ENCODE peak calls at places on chromosomes 1 and 21, in eight cellular contexts. One of them, this sample, is unnamed.

GRCh38 chr1:29634324-29635072 is 398.2 kb downstream of the PTPRU start:
- DNase-seq in Peyer's patch: peak
- DNase-seq in CD14-positive monocyte: no peak
- DNase-seq in AG04450: no peak
- DNase-seq in psoas muscle: no peak
- DNase-seq in GM12865: no peak
- DNase-seq in lower lobe of right lung: no peak
- DNase-seq in adrenal gland: no peak
- DNase-seq in this sample: no peak

GRCh38 chr1:67570473-67571143 is 114.4 kb upstream of the GADD45A start:
- DNase-seq in Peyer's patch: no peak
- DNase-seq in CD14-positive monocyte: no peak
- DNase-seq in AG04450: peak
- DNase-seq in psoas muscle: no peak
- DNase-seq in GM12865: no peak
- DNase-seq in lower lobe of right lung: no peak
- DNase-seq in adrenal gland: peak
- DNase-seq in this sample: no peak

GRCh38 chr21:45797338-45797737 is 153.8 kb downstream of the PCBP3 start:
- DNase-seq in Peyer's patch: no peak
- DNase-seq in CD14-positive monocyte: no peak
- DNase-seq in AG04450: no peak
- DNase-seq in psoas muscle: no peak
- DNase-seq in GM12865: no peak
- DNase-seq in lower lobe of right lung: no peak
- DNase-seq in adrenal gland: no peak
- DNase-seq in this sample: no peak

GRCh38 chr1:55870076-55870475 is 654.9 kb upstream of the USP24 start:
- DNase-seq in Peyer's patch: no peak
- DNase-seq in CD14-positive monocyte: no peak
- DNase-seq in AG04450: no peak
- DNase-seq in psoas muscle: no peak
- DNase-seq in GM12865: no peak
- DNase-seq in lower lobe of right lung: no peak
- DNase-seq in adrenal gland: no peak
- DNase-seq in this sample: no peak

GRCh38 chr21:28018741-28019669 is 973.7 kb downstream of the LTN1 start:
- DNase-seq in Peyer's patch: no peak
- DNase-seq in CD14-positive monocyte: no peak
- DNase-seq in AG04450: no peak
- DNase-seq in psoas muscle: peak
- DNase-seq in GM12865: peak
- DNase-seq in lower lobe of right lung: no peak
- DNase-seq in adrenal gland: peak
- DNase-seq in this sample: no peak

GRCh38 chr1:1179983-1180861 is 6.5 kb downstream of the TTLL10 start:
- DNase-seq in Peyer's patch: peak
- DNase-seq in CD14-positive monocyte: peak
- DNase-seq in AG04450: no peak
- DNase-seq in psoas muscle: no peak
- DNase-seq in GM12865: no peak
- DNase-seq in lower lobe of right lung: peak
- DNase-seq in adrenal gland: no peak
- DNase-seq in this sample: no peak

GRCh38 chr1:199057284-199057683 is 418.4 kb downstream of the PTPRC start:
- DNase-seq in Peyer's patch: no peak
- DNase-seq in CD14-positive monocyte: no peak
- DNase-seq in AG04450: no peak
- DNase-seq in psoas muscle: no peak
- DNase-seq in GM12865: no peak
- DNase-seq in lower lobe of right lung: no peak
- DNase-seq in adrenal gland: no peak
- DNase-seq in this sample: no peak

GRCh38 chr1:1264868-1265272 is 8.8 kb downstream of the UBE2J2 start:
- DNase-seq in Peyer's patch: no peak
- DNase-seq in CD14-positive monocyte: no peak
- DNase-seq in AG04450: peak
- DNase-seq in psoas muscle: no peak
- DNase-seq in GM12865: no peak
- DNase-seq in lower lobe of right lung: no peak
- DNase-seq in adrenal gland: no peak
- DNase-seq in this sample: peak

GRCh38 chr21:40136571-40136970 is 269.3 kb downstream of the PCP4 start:
- DNase-seq in Peyer's patch: no peak
- DNase-seq in CD14-positive monocyte: no peak
- DNase-seq in AG04450: no peak
- DNase-seq in psoas muscle: no peak
- DNase-seq in GM12865: no peak
- DNase-seq in lower lobe of right lung: no peak
- DNase-seq in adrenal gland: no peak
- DNase-seq in this sample: no peak

GRCh38 chr1:203797216-203797615 is 1.8 kb downstream of the ZBED6 start:
- DNase-seq in Peyer's patch: no peak
- DNase-seq in CD14-positive monocyte: no peak
- DNase-seq in AG04450: no peak
- DNase-seq in psoas muscle: no peak
- DNase-seq in GM12865: no peak
- DNase-seq in lower lobe of right lung: no peak
- DNase-seq in adrenal gland: no peak
- DNase-seq in this sample: no peak

GRCh38 chr1:203797948-203798347 is 2.5 kb downstream of the ZBED6 start:
- DNase-seq in Peyer's patch: no peak
- DNase-seq in CD14-positive monocyte: no peak
- DNase-seq in AG04450: no peak
- DNase-seq in psoas muscle: no peak
- DNase-seq in GM12865: no peak
- DNase-seq in lower lobe of right lung: no peak
- DNase-seq in adrenal gland: no peak
- DNase-seq in this sample: no peak

GRCh38 chr1:203796223-203796747 is 862 bp downstream of the ZBED6 start:
- DNase-seq in Peyer's patch: no peak
- DNase-seq in CD14-positive monocyte: no peak
- DNase-seq in AG04450: no peak
- DNase-seq in psoas muscle: no peak
- DNase-seq in GM12865: peak
- DNase-seq in lower lobe of right lung: no peak
- DNase-seq in adrenal gland: peak
- DNase-seq in this sample: no peak

GRCh38 chr1:203794764-203795381 is 550 bp upstream of the ZBED6 start:
- DNase-seq in Peyer's patch: no peak
- DNase-seq in CD14-positive monocyte: no peak
- DNase-seq in AG04450: no peak
- DNase-seq in psoas muscle: no peak
- DNase-seq in GM12865: no peak
- DNase-seq in lower lobe of right lung: no peak
- DNase-seq in adrenal gland: no peak
- DNase-seq in this sample: no peak

DNA sequence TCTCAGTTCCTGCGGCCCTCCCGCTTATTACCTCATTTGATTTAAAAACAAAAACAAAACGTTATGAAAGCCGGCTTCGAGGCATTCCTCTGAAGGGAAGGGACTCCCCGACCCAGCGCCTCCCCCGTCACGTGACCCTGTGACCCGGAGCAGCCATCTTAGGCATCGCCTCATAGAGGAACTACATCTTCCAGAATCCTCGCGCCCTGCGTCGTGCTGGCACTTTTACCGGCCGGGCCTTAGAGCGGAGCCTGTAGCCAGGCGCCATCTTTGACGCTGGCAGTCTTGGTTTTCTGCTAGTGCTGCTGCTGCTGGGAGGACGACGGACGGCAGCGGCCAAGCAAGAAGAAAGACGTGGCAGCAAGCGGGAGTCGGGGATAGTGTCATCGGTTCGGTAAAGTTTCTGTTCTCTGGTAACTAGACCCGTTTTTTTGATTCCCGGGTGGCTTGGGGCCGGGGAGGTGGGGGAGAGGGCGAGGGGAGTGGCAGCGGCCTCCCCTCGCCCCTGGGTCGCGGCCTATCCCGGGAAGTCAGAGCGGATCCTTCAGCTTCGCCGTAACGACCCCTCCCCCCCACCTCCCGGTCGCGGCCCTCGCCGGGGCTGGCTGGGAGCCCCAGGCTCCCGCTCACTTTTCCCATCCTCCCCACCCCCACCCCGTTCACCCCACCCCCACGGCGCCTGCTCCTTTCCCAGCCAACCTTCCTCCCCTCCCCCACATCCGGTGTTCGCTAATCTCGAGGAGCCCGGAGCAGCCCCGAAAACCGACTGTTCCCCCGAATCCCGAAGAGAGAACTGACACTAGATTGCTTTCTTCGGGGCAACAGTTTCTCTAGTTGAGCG is at the start of the genes ZBED6 and ZC3H11A:
- DNase-seq in Peyer's patch: peak
- DNase-seq in CD14-positive monocyte: peak
- DNase-seq in AG04450: peak
- DNase-seq in psoas muscle: peak
- DNase-seq in GM12865: peak
- DNase-seq in lower lobe of right lung: peak
- DNase-seq in adrenal gland: peak
- DNase-seq in this sample: peak
- TF ChIP-seq CTCF in Peyer's patch: no peak
- TF ChIP-seq CTCF in CD14-positive monocyte: no peak
- TF ChIP-seq CTCF in AG04450: no peak
- TF ChIP-seq CTCF in psoas muscle: no peak
- TF ChIP-seq CTCF in GM12865: no peak
- TF ChIP-seq CTCF in lower lobe of right lung: no peak
- TF ChIP-seq CTCF in adrenal gland: no peak
- TF ChIP-seq CTCF in this sample: no peak

GRCh38 chr1:243409284-243409683 is 153.4 kb downstream of the SDCCAG8 start:
- DNase-seq in Peyer's patch: no peak
- DNase-seq in CD14-positive monocyte: no peak
- DNase-seq in AG04450: no peak
- DNase-seq in psoas muscle: no peak
- DNase-seq in GM12865: peak
- DNase-seq in lower lobe of right lung: no peak
- DNase-seq in adrenal gland: no peak
- DNase-seq in this sample: no peak
- TF ChIP-seq CTCF in Peyer's patch: peak
- TF ChIP-seq CTCF in CD14-positive monocyte: no peak
- TF ChIP-seq CTCF in AG04450: no peak
- TF ChIP-seq CTCF in psoas muscle: peak
- TF ChIP-seq CTCF in GM12865: peak
- TF ChIP-seq CTCF in lower lobe of right lung: no peak
- TF ChIP-seq CTCF in adrenal gland: no peak
- TF ChIP-seq CTCF in this sample: no peak

DNA sequence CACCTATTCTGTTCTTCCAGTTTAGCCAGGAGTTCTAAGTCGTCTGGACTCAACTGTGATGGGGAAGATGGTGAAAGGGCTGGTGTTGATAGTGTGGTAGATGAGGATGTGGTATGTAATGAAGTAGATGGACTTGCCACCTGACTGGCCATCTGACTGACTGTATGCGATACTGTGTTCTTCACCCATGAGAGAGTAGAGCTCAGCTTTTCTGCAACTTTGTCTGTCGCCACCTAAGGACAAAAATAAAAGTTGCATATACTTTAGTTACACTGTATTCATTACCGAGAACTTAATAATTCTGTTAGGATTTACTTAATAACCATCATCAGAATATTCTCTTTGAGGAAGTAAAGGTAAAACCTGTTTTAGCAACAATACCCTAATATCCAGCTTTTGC is 48.5 kb downstream of the EVI5 start:
- DNase-seq in Peyer's patch: no peak
- DNase-seq in CD14-positive monocyte: no peak
- DNase-seq in AG04450: no peak
- DNase-seq in psoas muscle: no peak
- DNase-seq in GM12865: peak
- DNase-seq in lower lobe of right lung: no peak
- DNase-seq in adrenal gland: no peak
- DNase-seq in this sample: no peak
- TF ChIP-seq CTCF in Peyer's patch: no peak
- TF ChIP-seq CTCF in CD14-positive monocyte: no peak
- TF ChIP-seq CTCF in AG04450: peak
- TF ChIP-seq CTCF in psoas muscle: no peak
- TF ChIP-seq CTCF in GM12865: peak
- TF ChIP-seq CTCF in lower lobe of right lung: no peak
- TF ChIP-seq CTCF in adrenal gland: no peak
- TF ChIP-seq CTCF in this sample: peak

GRCh38 chr1:23282967-23283366 is 61.1 kb downstream of the HNRNPR start:
- DNase-seq in Peyer's patch: no peak
- DNase-seq in CD14-positive monocyte: no peak
- DNase-seq in AG04450: peak
- DNase-seq in psoas muscle: no peak
- DNase-seq in GM12865: no peak
- DNase-seq in lower lobe of right lung: no peak
- DNase-seq in adrenal gland: no peak
- DNase-seq in this sample: peak
- TF ChIP-seq CTCF in Peyer's patch: no peak
- TF ChIP-seq CTCF in CD14-positive monocyte: no peak
- TF ChIP-seq CTCF in AG04450: no peak
- TF ChIP-seq CTCF in psoas muscle: no peak
- TF ChIP-seq CTCF in GM12865: no peak
- TF ChIP-seq CTCF in lower lobe of right lung: no peak
- TF ChIP-seq CTCF in adrenal gland: no peak
- TF ChIP-seq CTCF in this sample: no peak

GRCh38 chr1:220221269-220221668 is 51.0 kb downstream of the RAB3GAP2 start:
- DNase-seq in Peyer's patch: no peak
- DNase-seq in CD14-positive monocyte: no peak
- DNase-seq in AG04450: no peak
- DNase-seq in psoas muscle: no peak
- DNase-seq in GM12865: peak
- DNase-seq in lower lobe of right lung: no peak
- DNase-seq in adrenal gland: no peak
- DNase-seq in this sample: no peak

GRCh38 chr1:220219865-220220698 is 52.2 kb downstream of the RAB3GAP2 start:
- DNase-seq in Peyer's patch: no peak
- DNase-seq in CD14-positive monocyte: no peak
- DNase-seq in AG04450: no peak
- DNase-seq in psoas muscle: no peak
- DNase-seq in GM12865: peak
- DNase-seq in lower lobe of right lung: no peak
- DNase-seq in adrenal gland: no peak
- DNase-seq in this sample: no peak

GRCh38 chr1:220219136-220219442 is 53.2 kb downstream of the RAB3GAP2 start:
- DNase-seq in Peyer's patch: no peak
- DNase-seq in CD14-positive monocyte: no peak
- DNase-seq in AG04450: no peak
- DNase-seq in psoas muscle: no peak
- DNase-seq in GM12865: no peak
- DNase-seq in lower lobe of right lung: no peak
- DNase-seq in adrenal gland: no peak
- DNase-seq in this sample: no peak

GRCh38 chr1:220213381-220213983 is 58.8 kb downstream of the RAB3GAP2 start:
- DNase-seq in Peyer's patch: no peak
- DNase-seq in CD14-positive monocyte: no peak
- DNase-seq in AG04450: no peak
- DNase-seq in psoas muscle: no peak
- DNase-seq in GM12865: no peak
- DNase-seq in lower lobe of right lung: no peak
- DNase-seq in adrenal gland: peak
- DNase-seq in this sample: no peak

DNA sequence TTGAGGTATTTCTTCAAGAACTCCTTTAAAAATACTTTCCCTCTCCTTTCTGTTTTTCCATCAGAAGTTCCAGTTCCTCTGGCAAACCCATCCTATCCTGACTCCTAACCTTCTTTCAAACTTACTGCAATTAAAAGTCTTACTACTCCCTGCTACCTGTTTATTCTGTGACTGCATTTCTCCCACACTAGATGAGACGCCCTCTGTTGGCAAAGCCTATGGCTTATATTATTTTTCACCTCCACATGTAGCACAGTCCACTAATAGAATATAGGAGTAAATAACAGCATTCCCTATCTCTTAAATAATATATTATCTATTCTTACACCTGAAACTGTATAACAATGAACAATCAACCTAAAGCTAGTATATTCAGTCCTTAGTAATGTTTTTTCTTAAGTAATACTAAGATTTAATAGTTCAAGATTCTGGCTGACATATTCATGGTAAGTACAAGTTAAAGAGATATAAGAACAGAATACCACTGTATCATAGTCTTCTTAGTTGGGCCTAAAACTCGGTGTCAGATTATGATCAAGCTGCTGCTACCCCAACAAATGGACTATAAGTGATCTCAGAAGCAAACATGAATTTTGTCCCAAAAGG is 54.8 kb downstream of the RAB3GAP2 start:
- DNase-seq in Peyer's patch: no peak
- DNase-seq in CD14-positive monocyte: no peak
- DNase-seq in AG04450: no peak
- DNase-seq in psoas muscle: no peak
- DNase-seq in GM12865: peak
- DNase-seq in lower lobe of right lung: no peak
- DNase-seq in adrenal gland: no peak
- DNase-seq in this sample: no peak
- TF ChIP-seq CTCF in Peyer's patch: peak
- TF ChIP-seq CTCF in CD14-positive monocyte: no peak
- TF ChIP-seq CTCF in AG04450: peak
- TF ChIP-seq CTCF in psoas muscle: no peak
- TF ChIP-seq CTCF in GM12865: peak
- TF ChIP-seq CTCF in lower lobe of right lung: peak
- TF ChIP-seq CTCF in adrenal gland: peak
- TF ChIP-seq CTCF in this sample: no peak